ENCODE peak calls at places on chromosomes 13 and 19, in nine cellular contexts. T, K, D, B, F, W, J, L and Q are unnamed samples.

GRCh38 chr13:98451676-98452105 is 125.2 kb downstream of the STK24 start:
- DNase-seq in T (peak), K (no peak), D (no peak), B (no peak), F (no peak), W (no peak), J (peak), L (no peak), Q (no peak)

GRCh38 chr19:56507446-56508281 is at the start of gene ZNF471:
- DNase-seq in T (peak), K (peak), D (peak), B (peak), F (peak), W (no peak), J (peak), L (peak), Q (peak)

GRCh38 chr19:44476559-44477408 is 23.5 kb downstream of the ZNF180 start:
- DNase-seq in T (no peak), K (peak), D (no peak), B (no peak), F (no peak), W (no peak), J (peak), L (no peak), Q (peak)

GRCh38 chr19:32830231-32831014 is 39.1 kb downstream of the SLC7A9 start:
- DNase-seq in T (no peak), K (no peak), D (no peak), B (no peak), F (no peak), W (no peak), J (peak), L (no peak), Q (no peak)

GRCh38 chr19:57434386-57435061 is 601 bp upstream of the ZNF749 start:
- DNase-seq in T (no peak), K (peak), D (no peak), B (no peak), F (peak), W (peak), J (no peak), L (no peak), Q (no peak)

GRCh38 chr13:110179858-110180156 is 127.2 kb downstream of the COL4A1 start:
- DNase-seq in T (no peak), K (no peak), D (no peak), B (no peak), F (no peak), W (no peak), J (no peak), L (no peak), Q (no peak)

GRCh38 chr19:5933391-5933998 is 19.4 kb downstream of the CAPS start:
- DNase-seq in T (no peak), K (no peak), D (no peak), B (peak), F (no peak), W (no peak), J (no peak), L (no peak), Q (no peak)

GRCh38 chr13:74210693-74211393 is 76.6 kb upstream of the KLF12 start:
- DNase-seq in T (peak), K (peak), D (no peak), B (peak), F (no peak), W (no peak), J (peak), L (no peak), Q (no peak)

GRCh38 chr13:30346159-30346788 is 38.9 kb upstream of the KATNAL1 start:
- DNase-seq in T (no peak), K (no peak), D (no peak), B (no peak), F (peak), W (no peak), J (no peak), L (no peak), Q (peak)

GRCh38 chr19:50514346-50515167 is 844 bp upstream of the ASPDH start:
- DNase-seq in T (no peak), K (no peak), D (peak), B (peak), F (peak), W (no peak), J (no peak), L (no peak), Q (no peak)

GRCh38 chr13:102400619-102401125 is 1.2 kb downstream of the FGF14 start:
- DNase-seq in T (no peak), K (peak), D (no peak), B (peak), F (no peak), W (no peak), J (no peak), L (no peak), Q (no peak)

GRCh38 chr13:98368019-98368418 is 190.9 kb upstream of the RNF113B start:
- DNase-seq in T (no peak), K (no peak), D (no peak), B (no peak), F (no peak), W (no peak), J (peak), L (no peak), Q (no peak)

GRCh38 chr13:59450218-59450617 is 713.5 kb downstream of the DIAPH3 start:
- DNase-seq in T (no peak), K (no peak), D (no peak), B (no peak), F (no peak), W (no peak), J (no peak), L (no peak), Q (no peak)

GRCh38 chr19:30077851-30078355 is 135.9 kb downstream of the URI1 start:
- DNase-seq in T (no peak), K (no peak), D (peak), B (no peak), F (no peak), W (no peak), J (no peak), L (peak), Q (no peak)

GRCh38 chr13:99260216-99260615 is 2.0 kb upstream of the GPR18 start:
- DNase-seq in T (no peak), K (no peak), D (no peak), B (no peak), F (no peak), W (no peak), J (peak), L (no peak), Q (no peak)

GRCh38 chr13:114177245-114178010 is 1.6 kb upstream of the CFAP97D2 start:
- DNase-seq in T (no peak), K (no peak), D (no peak), B (no peak), F (no peak), W (no peak), J (no peak), L (no peak), Q (no peak)
- H3K4me3 ChIP-seq in T (no peak), K (no peak), D (no peak), B (no peak), F (no peak), W (no peak), J (no peak), L (no peak), Q (no peak)

DNA sequence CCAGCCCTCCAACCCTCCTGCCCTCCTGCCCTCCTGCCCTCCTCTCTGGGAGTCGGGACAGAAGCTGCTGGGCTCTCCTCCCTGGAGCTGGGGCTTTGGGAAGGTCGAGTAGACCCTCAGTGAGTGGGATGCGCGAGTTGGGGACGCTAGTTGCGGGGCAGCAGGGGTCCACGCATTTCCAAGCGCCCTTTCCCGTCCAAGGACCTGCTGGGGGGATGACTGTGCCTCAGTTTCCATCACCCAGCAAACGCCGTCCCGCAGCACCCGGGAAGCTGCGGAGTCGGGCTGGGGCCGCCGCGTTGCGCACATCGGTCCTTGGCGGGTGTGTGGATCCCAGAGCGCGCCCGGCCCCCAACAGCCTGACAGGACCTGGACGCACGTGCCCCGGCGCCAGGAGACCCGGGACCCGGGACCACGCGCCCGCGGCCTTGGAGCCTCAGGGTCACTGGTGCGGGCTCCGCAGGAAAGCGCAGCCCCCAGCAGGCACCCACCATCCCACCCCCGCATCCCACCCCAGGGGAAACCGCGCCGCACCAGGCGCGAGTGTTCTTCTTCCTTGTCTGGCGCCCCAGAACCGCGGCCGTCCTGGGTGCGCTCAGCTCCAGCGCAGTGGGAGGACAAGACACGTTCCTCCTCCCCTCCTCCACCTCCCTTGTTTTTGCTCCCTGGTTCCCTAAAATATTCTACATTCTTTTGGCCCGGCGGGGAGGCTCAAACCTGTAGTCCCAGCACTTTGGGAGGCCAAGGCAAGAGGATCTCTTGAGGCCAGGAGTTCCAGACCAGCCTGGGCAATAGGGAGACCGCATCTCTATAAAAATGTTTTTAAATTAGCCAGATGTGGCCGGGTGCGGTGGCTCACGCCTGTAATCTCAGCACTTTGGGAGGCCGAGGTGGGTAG is 9.2 kb downstream of the ONECUT3 start:
- DNase-seq in T (no peak), K (no peak), D (no peak), B (no peak), F (no peak), W (no peak), J (no peak), L (no peak), Q (no peak)
- H3K4me3 ChIP-seq in T (no peak), K (no peak), D (no peak), B (no peak), F (no peak), W (no peak), J (no peak), L (no peak), Q (no peak)

GRCh38 chr13:112366907-112367646 is 9.1 kb upstream of the SPACA7 start:
- DNase-seq in T (no peak), K (no peak), D (no peak), B (no peak), F (no peak), W (no peak), J (no peak), L (no peak), Q (no peak)
- H3K4me3 ChIP-seq in T (no peak), K (no peak), D (no peak), B (no peak), F (no peak), W (no peak), J (no peak), L (no peak), Q (no peak)

DNA sequence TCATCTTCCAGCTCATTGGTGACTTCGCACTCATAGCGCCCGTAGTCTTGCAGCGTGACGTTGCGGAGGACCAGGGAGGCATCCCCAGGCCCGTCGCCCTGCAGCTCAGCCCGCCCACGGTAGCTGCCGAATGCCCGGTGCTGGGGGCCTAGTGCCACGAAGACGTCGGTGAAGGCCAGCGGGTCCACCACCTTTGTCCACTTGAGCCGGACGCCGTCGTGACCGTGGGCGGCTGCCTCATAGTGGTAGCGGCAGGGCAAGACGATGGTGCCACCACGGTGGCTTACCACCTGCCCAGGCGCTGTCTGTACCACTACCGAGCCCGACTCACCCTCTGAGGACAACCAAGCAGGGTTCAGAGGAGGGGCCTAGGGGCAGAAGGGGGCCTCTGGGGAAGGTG is 12.3 kb downstream of the TM6SF2 start:
- DNase-seq in T (no peak), K (no peak), D (no peak), B (no peak), F (no peak), W (no peak), J (no peak), L (no peak), Q (no peak)
- H3K4me3 ChIP-seq in T (no peak), K (no peak), D (no peak), B (no peak), F (no peak), W (no peak), J (no peak), L (peak), Q (peak)

DNA sequence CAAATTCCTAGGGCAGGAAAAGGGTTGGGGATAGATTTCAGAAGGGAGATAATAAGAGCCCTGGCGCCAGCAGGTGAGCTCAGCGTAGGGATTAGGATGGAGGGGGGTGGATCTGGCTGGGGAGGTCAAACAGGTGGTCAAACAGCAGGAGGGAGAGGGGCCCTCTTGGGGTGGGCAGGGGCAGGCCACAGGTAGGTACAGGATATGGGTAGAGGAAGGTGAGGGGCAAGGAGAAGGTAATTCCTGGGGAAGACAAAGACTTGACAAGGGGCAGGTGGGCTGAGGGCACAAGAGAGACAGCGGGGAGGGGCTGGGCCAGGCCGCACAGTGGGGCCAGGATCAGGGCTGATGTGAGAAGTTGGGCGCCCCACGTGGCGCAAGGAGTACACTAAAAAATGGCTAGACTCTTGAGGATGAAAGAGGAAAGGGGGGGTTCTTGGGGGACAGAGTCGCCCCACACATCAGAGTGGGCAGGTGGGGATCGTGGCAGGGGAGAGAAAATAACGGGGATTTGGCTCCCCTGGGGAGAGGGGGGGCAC is 713 bp downstream of the KRI1 start:
- DNase-seq in T (peak), K (peak), D (no peak), B (peak), F (peak), W (no peak), J (peak), L (no peak), Q (peak)
- H3K4me3 ChIP-seq in T (peak), K (peak), D (peak), B (peak), F (peak), W (peak), J (peak), L (peak), Q (peak)

GRCh38 chr19:42397315-42398166 is 7.4 kb upstream of the CNFN start:
- DNase-seq in T (no peak), K (no peak), D (no peak), B (no peak), F (no peak), W (no peak), J (no peak), L (no peak), Q (no peak)

GRCh38 chr19:42403586-42403985 is 13.5 kb upstream of the CNFN start:
- DNase-seq in T (no peak), K (no peak), D (no peak), B (no peak), F (no peak), W (no peak), J (no peak), L (no peak), Q (no peak)

GRCh38 chr19:42400404-42400803 is 10.3 kb upstream of the CNFN start:
- DNase-seq in T (no peak), K (no peak), D (no peak), B (no peak), F (no peak), W (no peak), J (no peak), L (no peak), Q (no peak)

GRCh38 chr19:42402376-42403116 is 12.4 kb upstream of the CNFN start:
- DNase-seq in T (no peak), K (no peak), D (no peak), B (no peak), F (no peak), W (no peak), J (no peak), L (no peak), Q (no peak)

DNA sequence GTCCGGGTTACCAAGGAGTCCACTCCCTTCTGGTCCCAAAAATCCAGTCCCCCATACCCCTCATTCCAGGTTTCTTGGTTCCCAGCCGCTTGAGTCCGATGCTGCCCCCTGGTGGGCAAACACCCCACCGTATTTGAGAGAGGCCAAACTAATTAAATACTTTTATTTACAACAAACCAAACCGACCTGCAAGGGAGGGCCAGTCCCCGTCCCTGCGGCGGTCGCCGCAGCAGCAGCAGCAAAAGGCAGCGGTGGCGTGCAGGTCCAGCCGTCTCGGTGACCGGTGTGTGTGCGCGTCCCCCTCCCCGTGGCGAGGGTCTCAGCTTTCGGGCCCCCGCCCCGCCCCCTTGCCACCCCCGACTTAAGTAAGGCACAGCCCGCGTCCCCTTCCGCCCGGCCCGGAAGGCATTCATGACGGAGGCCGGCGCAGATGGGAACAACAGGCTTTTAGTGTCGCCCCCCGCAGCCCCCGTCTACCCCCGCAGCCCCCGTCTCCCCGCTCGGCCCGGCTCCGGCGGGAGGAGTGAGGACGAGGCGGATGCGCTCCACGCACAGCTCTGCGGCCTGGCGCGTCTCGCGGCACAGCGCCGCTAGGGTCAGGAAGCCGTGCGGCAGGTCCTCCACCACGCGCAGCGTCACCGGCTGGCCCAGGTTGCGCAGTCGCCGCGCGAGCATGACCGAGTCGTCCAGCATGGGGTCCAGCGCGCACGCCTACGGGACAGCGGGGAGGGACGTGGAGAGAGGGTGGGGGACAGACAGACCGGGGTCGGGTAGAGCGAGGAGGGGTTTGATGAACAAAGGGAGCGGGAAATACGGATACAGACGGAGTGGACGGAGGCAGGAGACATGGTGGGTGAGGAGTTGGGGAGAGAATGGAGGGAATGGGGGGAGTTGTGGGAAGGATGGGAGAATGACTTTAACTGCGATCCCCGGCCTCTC is 11.5 kb upstream of the CNFN start:
- DNase-seq in T (peak), K (peak), D (peak), B (peak), F (peak), W (no peak), J (peak), L (peak), Q (peak)
- H3K4me3 ChIP-seq in T (peak), K (peak), D (peak), B (peak), F (peak), W (peak), J (peak), L (peak), Q (no peak)